ENCODE peak calls at places on chromosome 2, in seven cellular contexts. C, J, F, S, A, K and H are unnamed samples.

GRCh38 chr2:4354164-4354563 is 650.8 kb downstream of the DCDC2C start:
- DNase-seq in K (no peak), J (no peak), F (no peak), S (no peak), C (no peak), A (no peak), H (no peak)

GRCh38 chr2:40760071-40760666 is 308.3 kb upstream of the SLC8A1 start:
- DNase-seq in C (peak), J (peak), K (peak), S (peak), F (peak), A (peak), H (peak)

GRCh38 chr2:230762317-230762896 is 49.8 kb downstream of the CAB39 start:
- DNase-seq in F (peak), J (peak), K (no peak), C (peak), S (peak), A (no peak), H (peak)

GRCh38 chr2:37326866-37327634 is 2.4 kb upstream of the PRKD3 start:
- DNase-seq in F (peak), A (no peak), S (no peak), J (no peak), C (no peak), K (no peak), H (no peak)

GRCh38 chr2:239445771-239446524 is 45.1 kb upstream of the HDAC4 start:
- DNase-seq in F (no peak), A (no peak), J (no peak), C (no peak), K (no peak), S (no peak), H (no peak)

GRCh38 chr2:110903548-110903947 is 171.2 kb downstream of the ACOXL start:
- DNase-seq in C (no peak), S (no peak), A (no peak), J (no peak), K (no peak), F (no peak), H (no peak)

GRCh38 chr2:132670104-132670960 is at the start of gene LYPD1:
- DNase-seq in F (no peak), C (peak), S (peak), K (peak), J (peak), A (no peak), H (peak)

GRCh38 chr2:12469053-12469625 is 247.6 kb upstream of the TRIB2 start:
- DNase-seq in J (no peak), F (no peak), S (peak), C (no peak), K (no peak), A (peak), H (no peak)

GRCh38 chr2:227406177-227407031 is 18.7 kb upstream of the SCYGR1 start:
- DNase-seq in F (peak), K (peak), J (peak), C (peak), S (peak), A (peak), H (peak)

GRCh38 chr2:18829331-18829902 is 240.0 kb upstream of the NT5C1B start:
- DNase-seq in J (peak), S (peak), C (no peak), F (peak), A (peak), K (no peak), H (no peak)

GRCh38 chr2:61255580-61256437 is 93.8 kb downstream of the C2orf74 start:
- DNase-seq in S (peak), J (no peak), K (no peak), C (no peak), F (peak), A (peak), H (no peak)

GRCh38 chr2:216922170-216922780 is 62.4 kb upstream of the TNP1 start:
- DNase-seq in K (no peak), A (no peak), F (no peak), C (no peak), J (no peak), S (no peak), H (no peak)
- H4K8ac ChIP-seq in K (no peak), A (no peak), F (no peak), C (no peak), J (no peak), S (no peak), H (no peak)

GRCh38 chr2:118510807-118511206 is 336.6 kb downstream of the EN1 start:
- DNase-seq in C (no peak), F (no peak), S (no peak), J (no peak), A (no peak), K (no peak), H (no peak)
- H4K8ac ChIP-seq in C (no peak), F (no peak), S (no peak), J (no peak), A (no peak), K (no peak), H (no peak)

DNA sequence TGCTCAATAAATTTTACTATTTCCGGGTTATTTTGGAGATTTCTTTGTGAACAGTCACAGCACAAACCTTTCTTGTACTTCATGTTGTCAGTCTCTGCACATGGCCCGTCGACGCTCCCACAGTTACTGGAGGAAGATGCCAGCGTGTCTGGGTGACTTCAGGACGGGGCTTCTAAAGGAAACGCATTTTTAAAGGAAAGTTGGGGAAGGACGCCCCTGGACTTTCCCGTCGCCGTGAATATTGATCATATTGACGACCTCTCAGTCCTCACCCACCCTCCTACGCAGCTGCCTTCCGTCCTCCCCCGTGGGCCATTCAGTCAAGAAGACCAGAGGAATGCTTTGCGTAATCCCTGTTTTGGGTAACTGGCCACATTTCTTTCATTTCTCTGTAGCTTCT is 71.1 kb upstream of the SNTG2 start:
- DNase-seq in J (no peak), C (no peak), F (no peak), S (no peak), K (no peak), A (no peak), H (no peak)
- H4K8ac ChIP-seq in J (no peak), C (no peak), F (no peak), S (no peak), K (no peak), A (no peak), H (no peak)

DNA sequence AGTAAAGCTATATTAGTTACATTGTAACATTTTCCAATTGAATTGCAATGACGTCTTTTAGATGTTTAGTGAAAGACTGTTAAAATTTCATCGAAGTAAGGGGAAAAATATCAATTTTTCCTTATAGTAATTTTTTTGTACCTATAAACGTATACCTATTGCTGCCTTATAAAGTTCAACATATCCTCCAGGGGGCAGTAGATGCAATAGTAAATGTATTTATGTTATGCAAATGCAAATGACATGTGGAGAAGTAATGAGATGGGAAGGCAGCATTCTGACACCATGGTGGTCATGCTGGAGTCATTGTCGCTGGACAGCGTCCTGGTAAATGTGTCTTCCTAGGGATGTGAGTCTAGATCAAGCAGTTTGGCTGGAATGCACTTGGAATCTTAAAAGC is 38.7 kb downstream of the MSTN start:
- DNase-seq in S (peak), J (peak), A (peak), K (no peak), F (peak), C (peak), H (no peak)
- H4K8ac ChIP-seq in S (no peak), J (no peak), A (no peak), K (no peak), F (no peak), C (no peak), H (no peak)

GRCh38 chr2:191802180-191802579 is 44.7 kb downstream of the CAVIN2 start:
- DNase-seq in J (no peak), S (no peak), F (no peak), A (no peak), C (no peak), K (no peak), H (no peak)
- H4K8ac ChIP-seq in J (no peak), S (no peak), F (no peak), A (no peak), C (no peak), K (no peak), H (no peak)

GRCh38 chr2:11346129-11346528 is 1.7 kb upstream of the ROCK2 start:
- DNase-seq in F (no peak), A (no peak), J (peak), K (no peak), S (no peak), C (no peak), H (no peak)
- H4K8ac ChIP-seq in F (no peak), A (peak), J (peak), K (no peak), S (peak), C (no peak), H (no peak)

GRCh38 chr2:54185105-54185504 is 69.7 kb downstream of the ACYP2 start:
- DNase-seq in C (no peak), F (no peak), J (no peak), K (no peak), S (no peak), A (no peak), H (no peak)
- H4K8ac ChIP-seq in C (no peak), F (no peak), J (no peak), K (no peak), S (no peak), A (no peak), H (no peak)

GRCh38 chr2:226211439-226211838 is 588.2 kb downstream of the IRS1 start:
- DNase-seq in J (no peak), K (no peak), F (no peak), C (no peak), S (no peak), A (peak), H (no peak)
- H4K8ac ChIP-seq in J (no peak), K (no peak), F (no peak), C (no peak), S (no peak), A (peak), H (no peak)